ENCODE peak calls at places on chromosomes 12 and 14, in eight cellular contexts. One of them, this sample, is unnamed. For H3K4me1, the result is how much of the 10 kb centered on the place peaks cover.

GRCh38 chr12:121823101-121823726 is 19.4 kb downstream of the SETD1B start:
- DNase-seq in GM23248: no peak
- DNase-seq in HCT116: no peak
- DNase-seq in trophoblast cell: no peak
- DNase-seq in tibial artery: no peak
- DNase-seq in IMR-90: no peak
- DNase-seq in stomach: no peak
- DNase-seq in Peyer's patch: no peak
- DNase-seq in this sample: no peak

GRCh38 chr12:3976351-3976938 is 103.2 kb upstream of the PARP11 start:
- DNase-seq in stomach: no peak
- DNase-seq in Peyer's patch: no peak
- DNase-seq in tibial artery: no peak
- DNase-seq in trophoblast cell: no peak
- DNase-seq in IMR-90: no peak
- DNase-seq in GM23248: no peak
- DNase-seq in HCT116: no peak
- DNase-seq in this sample: no peak

GRCh38 chr12:90004319-90005074 is 295.9 kb upstream of the ATP2B1 start:
- DNase-seq in GM23248: no peak
- DNase-seq in tibial artery: no peak
- DNase-seq in stomach: no peak
- DNase-seq in HCT116: no peak
- DNase-seq in trophoblast cell: no peak
- DNase-seq in Peyer's patch: no peak
- DNase-seq in IMR-90: no peak
- DNase-seq in this sample: no peak

GRCh38 chr12:65278576-65279386 is at the start of gene MSRB3:
- DNase-seq in tibial artery: peak
- DNase-seq in stomach: peak
- DNase-seq in Peyer's patch: peak
- DNase-seq in HCT116: peak
- DNase-seq in trophoblast cell: peak
- DNase-seq in IMR-90: peak
- DNase-seq in GM23248: peak
- DNase-seq in this sample: no peak

GRCh38 chr12:101407054-101407437 is 526 bp downstream of the ARL1 start:
- DNase-seq in IMR-90: no peak
- DNase-seq in GM23248: no peak
- DNase-seq in Peyer's patch: no peak
- DNase-seq in HCT116: no peak
- DNase-seq in tibial artery: peak
- DNase-seq in trophoblast cell: peak
- DNase-seq in stomach: no peak
- DNase-seq in this sample: no peak

GRCh38 chr12:11059784-11060183 is 2.3 kb downstream of the TAS2R46 start:
- DNase-seq in HCT116: no peak
- DNase-seq in tibial artery: no peak
- DNase-seq in Peyer's patch: no peak
- DNase-seq in IMR-90: peak
- DNase-seq in stomach: no peak
- DNase-seq in GM23248: peak
- DNase-seq in trophoblast cell: no peak
- DNase-seq in this sample: no peak

GRCh38 chr12:120853188-120853587 is 51.0 kb downstream of the SPPL3 start:
- DNase-seq in Peyer's patch: no peak
- DNase-seq in tibial artery: no peak
- DNase-seq in trophoblast cell: no peak
- DNase-seq in stomach: no peak
- DNase-seq in IMR-90: peak
- DNase-seq in GM23248: peak
- DNase-seq in HCT116: no peak
- DNase-seq in this sample: no peak

GRCh38 chr12:68042212-68042699 is 53.0 kb downstream of the IFNG-AS1 start:
- DNase-seq in Peyer's patch: no peak
- DNase-seq in IMR-90: peak
- DNase-seq in HCT116: no peak
- DNase-seq in stomach: no peak
- DNase-seq in tibial artery: no peak
- DNase-seq in GM23248: peak
- DNase-seq in trophoblast cell: no peak
- DNase-seq in this sample: no peak

GRCh38 chr14:81401420-81402122 is 1.4 kb upstream of the STON2 start:
- DNase-seq in Peyer's patch: no peak
- DNase-seq in IMR-90: peak
- DNase-seq in tibial artery: no peak
- DNase-seq in stomach: no peak
- DNase-seq in trophoblast cell: peak
- DNase-seq in GM23248: peak
- DNase-seq in HCT116: peak
- DNase-seq in this sample: no peak

GRCh38 chr14:105414456-105415371 is 4.9 kb upstream of the MTA1 start:
- DNase-seq in Peyer's patch: peak
- DNase-seq in tibial artery: peak
- DNase-seq in stomach: peak
- DNase-seq in trophoblast cell: no peak
- DNase-seq in HCT116: no peak
- DNase-seq in IMR-90: peak
- DNase-seq in GM23248: peak
- DNase-seq in this sample: peak

GRCh38 chr12:130876758-130877157 is 4.9 kb downstream of the RAN start:
- DNase-seq in GM23248: no peak
- DNase-seq in stomach: no peak
- DNase-seq in HCT116: no peak
- DNase-seq in trophoblast cell: no peak
- DNase-seq in IMR-90: no peak
- DNase-seq in tibial artery: no peak
- DNase-seq in Peyer's patch: no peak
- DNase-seq in this sample: no peak

GRCh38 chr12:51823875-51824565 is 24.5 kb downstream of the FIGNL2 start:
- DNase-seq in IMR-90: peak
- DNase-seq in Peyer's patch: no peak
- DNase-seq in stomach: peak
- DNase-seq in GM23248: peak
- DNase-seq in trophoblast cell: peak
- DNase-seq in HCT116: peak
- DNase-seq in tibial artery: no peak
- DNase-seq in this sample: no peak

GRCh38 chr14:68247867-68248266 is 428.3 kb downstream of the RAD51B start:
- DNase-seq in trophoblast cell: no peak
- DNase-seq in HCT116: no peak
- DNase-seq in stomach: no peak
- DNase-seq in GM23248: peak
- DNase-seq in IMR-90: peak
- DNase-seq in tibial artery: no peak
- DNase-seq in Peyer's patch: no peak
- DNase-seq in this sample: no peak

GRCh38 chr14:68245146-68246073 is 425.8 kb downstream of the RAD51B start:
- DNase-seq in trophoblast cell: no peak
- DNase-seq in Peyer's patch: no peak
- DNase-seq in GM23248: peak
- DNase-seq in IMR-90: peak
- DNase-seq in tibial artery: no peak
- DNase-seq in HCT116: no peak
- DNase-seq in stomach: no peak
- DNase-seq in this sample: no peak

GRCh38 chr14:68244272-68244975 is 424.8 kb downstream of the RAD51B start:
- DNase-seq in tibial artery: no peak
- DNase-seq in trophoblast cell: no peak
- DNase-seq in IMR-90: no peak
- DNase-seq in HCT116: no peak
- DNase-seq in Peyer's patch: no peak
- DNase-seq in stomach: no peak
- DNase-seq in GM23248: no peak
- DNase-seq in this sample: no peak

GRCh38 chr14:68247281-68247680 is 427.7 kb downstream of the RAD51B start:
- DNase-seq in trophoblast cell: no peak
- DNase-seq in tibial artery: no peak
- DNase-seq in Peyer's patch: no peak
- DNase-seq in IMR-90: no peak
- DNase-seq in HCT116: no peak
- DNase-seq in stomach: no peak
- DNase-seq in GM23248: no peak
- DNase-seq in this sample: no peak

GRCh38 chr14:68246074-68246980 is 426.7 kb downstream of the RAD51B start:
- DNase-seq in tibial artery: no peak
- DNase-seq in GM23248: no peak
- DNase-seq in IMR-90: no peak
- DNase-seq in HCT116: no peak
- DNase-seq in Peyer's patch: no peak
- DNase-seq in trophoblast cell: no peak
- DNase-seq in stomach: no peak
- DNase-seq in this sample: no peak
- H3K4me1 ChIP-seq in tibial artery: half or more
- H3K4me1 ChIP-seq in GM23248: under half
- H3K4me1 ChIP-seq in IMR-90: under half
- H3K4me1 ChIP-seq in HCT116: under half
- H3K4me1 ChIP-seq in Peyer's patch: under half
- H3K4me1 ChIP-seq in trophoblast cell: under half
- H3K4me1 ChIP-seq in stomach: half or more
- H3K4me1 ChIP-seq in this sample: under half

GRCh38 chr14:93317836-93318807 is 14.7 kb downstream of the BTBD7 start:
- DNase-seq in IMR-90: peak
- DNase-seq in GM23248: peak
- DNase-seq in HCT116: no peak
- DNase-seq in Peyer's patch: no peak
- DNase-seq in stomach: no peak
- DNase-seq in trophoblast cell: no peak
- DNase-seq in tibial artery: no peak
- DNase-seq in this sample: no peak
- H3K27ac ChIP-seq in IMR-90: no peak
- H3K27ac ChIP-seq in GM23248: peak
- H3K27ac ChIP-seq in HCT116: no peak
- H3K27ac ChIP-seq in Peyer's patch: no peak
- H3K27ac ChIP-seq in stomach: peak
- H3K27ac ChIP-seq in trophoblast cell: peak
- H3K27ac ChIP-seq in tibial artery: no peak
- H3K27ac ChIP-seq in this sample: no peak

DNA sequence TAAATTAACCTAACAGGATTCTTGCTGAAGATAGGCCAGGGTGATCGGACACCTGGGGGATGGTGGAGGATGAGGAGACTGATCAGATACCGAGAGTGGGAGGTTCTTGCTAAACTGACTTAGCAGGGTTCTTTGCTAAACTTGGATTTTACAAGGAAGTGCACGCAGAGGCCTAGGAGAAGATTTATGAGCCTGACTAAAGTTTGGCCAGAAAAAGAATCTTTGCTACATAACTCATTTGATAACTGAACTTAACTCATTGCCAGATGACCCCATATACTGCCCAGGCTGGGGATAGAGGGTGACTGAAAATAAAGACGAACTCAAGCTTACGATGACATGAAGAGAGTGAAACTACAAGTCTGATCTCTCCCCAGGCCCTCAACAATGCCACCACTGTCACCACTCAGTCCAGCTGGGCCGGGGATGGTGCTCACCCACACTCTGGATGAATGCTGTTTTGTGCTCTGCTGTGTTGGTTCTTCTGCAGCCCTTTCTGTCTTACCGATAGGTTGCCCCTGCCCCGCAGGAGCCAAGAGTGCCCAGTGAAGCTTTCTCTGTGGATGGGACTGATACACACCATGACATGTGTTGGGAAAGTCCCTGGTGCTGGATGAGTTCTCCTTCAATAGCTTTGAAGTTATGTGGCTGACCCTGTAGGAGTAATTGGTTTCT is 29.0 kb downstream of the PPFIBP1 start:
- DNase-seq in HCT116: no peak
- DNase-seq in trophoblast cell: no peak
- DNase-seq in tibial artery: no peak
- DNase-seq in GM23248: peak
- DNase-seq in Peyer's patch: no peak
- DNase-seq in stomach: no peak
- DNase-seq in IMR-90: peak
- DNase-seq in this sample: no peak
- H3K4me1 ChIP-seq in HCT116: half or more
- H3K4me1 ChIP-seq in trophoblast cell: under half
- H3K4me1 ChIP-seq in tibial artery: half or more
- H3K4me1 ChIP-seq in GM23248: half or more
- H3K4me1 ChIP-seq in Peyer's patch: under half
- H3K4me1 ChIP-seq in stomach: half or more
- H3K4me1 ChIP-seq in IMR-90: under half
- H3K4me1 ChIP-seq in this sample: under half

DNA sequence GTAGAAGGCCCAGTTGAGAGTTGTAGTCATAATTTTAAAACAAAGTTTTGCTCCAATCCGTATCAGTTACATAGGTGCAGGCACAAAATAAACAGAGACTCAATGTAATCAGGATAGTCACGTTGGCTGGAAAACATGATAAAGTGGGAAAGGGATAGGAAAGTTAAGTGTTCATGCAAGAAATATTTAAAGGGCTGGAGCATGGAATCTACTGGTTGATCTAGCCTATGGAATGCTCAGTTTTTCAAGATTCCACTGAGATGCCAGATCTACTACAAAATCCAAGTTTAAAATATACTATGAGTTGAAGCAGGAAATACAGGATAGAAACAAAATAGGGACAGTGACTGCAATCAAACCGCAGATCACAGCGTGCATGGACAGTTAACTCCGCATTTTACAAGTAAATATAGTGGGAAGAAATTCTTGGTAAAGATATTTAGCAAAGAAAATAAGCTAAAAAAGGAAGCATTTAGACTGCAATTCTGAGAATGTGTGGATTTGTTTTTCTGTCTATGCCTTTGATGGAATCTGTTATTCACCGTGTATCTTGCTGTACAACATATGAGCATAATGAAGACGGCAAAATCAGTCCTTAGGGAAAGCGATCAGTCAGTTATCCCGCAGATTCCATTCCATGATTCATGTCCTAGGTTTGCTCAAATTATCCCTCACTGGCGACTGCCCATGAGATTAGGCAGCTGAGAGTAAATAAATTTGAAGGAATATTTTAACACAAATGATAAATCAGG is 1044.3 kb downstream of the FLRT2 start:
- DNase-seq in GM23248: no peak
- DNase-seq in Peyer's patch: no peak
- DNase-seq in stomach: no peak
- DNase-seq in IMR-90: peak
- DNase-seq in tibial artery: no peak
- DNase-seq in HCT116: no peak
- DNase-seq in trophoblast cell: peak
- DNase-seq in this sample: no peak
- H3K27ac ChIP-seq in GM23248: no peak
- H3K27ac ChIP-seq in Peyer's patch: no peak
- H3K27ac ChIP-seq in stomach: no peak
- H3K27ac ChIP-seq in IMR-90: no peak
- H3K27ac ChIP-seq in tibial artery: no peak
- H3K27ac ChIP-seq in HCT116: no peak
- H3K27ac ChIP-seq in trophoblast cell: no peak
- H3K27ac ChIP-seq in this sample: no peak